ENCODE peak calls at places on chromosomes 3 and 15, in ten cellular contexts. K, F, W, V, U, I, Y, H, N and T are unnamed samples.

GRCh38 chr3:11575964-11576363 is 67.8 kb downstream of the VGLL4 start:
- DNase-seq in K (no peak), F (no peak), W (no peak), V (no peak), U (no peak), I (no peak), Y (no peak), H (no peak), N (no peak), T (no peak)

GRCh38 chr3:126343675-126344074 is 13.5 kb downstream of the KLF15 start:
- DNase-seq in K (no peak), F (no peak), W (no peak), V (no peak), U (no peak), I (no peak), Y (no peak), H (no peak), N (no peak), T (no peak)

GRCh38 chr3:86989611-86990010 is 1.3 kb downstream of the VGLL3 start:
- DNase-seq in K (no peak), F (no peak), W (no peak), V (no peak), U (no peak), I (no peak), Y (no peak), H (no peak), N (no peak), T (no peak)

GRCh38 chr3:32420138-32420981 is 28.7 kb downstream of the CMTM7 start:
- DNase-seq in K (peak), F (no peak), W (peak), V (no peak), U (no peak), I (peak), Y (peak), H (no peak), N (peak), T (no peak)

GRCh38 chr15:67826717-67827560 is 1.6 kb downstream of the SKOR1 start:
- DNase-seq in K (no peak), F (no peak), W (no peak), V (no peak), U (no peak), I (no peak), Y (peak), H (no peak), N (no peak), T (no peak)

GRCh38 chr3:1207904-1208303 is 115.1 kb downstream of the CNTN6 start:
- DNase-seq in K (no peak), F (no peak), W (no peak), V (no peak), U (no peak), I (no peak), Y (no peak), H (no peak), N (no peak), T (no peak)

GRCh38 chr3:47073685-47074084 is 90.2 kb downstream of the SETD2 start:
- DNase-seq in K (no peak), F (no peak), W (no peak), V (no peak), U (no peak), I (no peak), Y (no peak), H (no peak), N (no peak), T (no peak)

GRCh38 chr15:45185903-45186770 is 1.6 kb downstream of the SHF start:
- DNase-seq in K (no peak), F (no peak), W (no peak), V (no peak), U (no peak), I (peak), Y (no peak), H (no peak), N (no peak), T (no peak)

GRCh38 chr3:29281265-29282228 is 676 bp downstream of the RBMS3 start:
- DNase-seq in K (peak), F (no peak), W (peak), V (no peak), U (no peak), I (peak), Y (peak), H (no peak), N (no peak), T (no peak)

GRCh38 chr3:14524311-14524711 is 15.8 kb downstream of the GRIP2 start:
- DNase-seq in K (no peak), F (no peak), W (no peak), V (no peak), U (no peak), I (no peak), Y (no peak), H (no peak), N (no peak), T (no peak)

GRCh38 chr3:106193876-106194275 is 325.1 kb upstream of the CBLB start:
- DNase-seq in K (no peak), F (no peak), W (no peak), V (no peak), U (peak), I (peak), Y (no peak), H (no peak), N (no peak), T (no peak)

GRCh38 chr3:197117107-197117506 is 87.5 kb upstream of the MELTF start:
- DNase-seq in K (no peak), F (no peak), W (no peak), V (no peak), U (no peak), I (no peak), Y (no peak), H (no peak), N (no peak), T (no peak)

GRCh38 chr3:194956697-194957396 is 271.2 kb downstream of the FAM43A start:
- DNase-seq in K (no peak), F (no peak), W (no peak), V (no peak), U (no peak), I (no peak), Y (no peak), H (no peak), N (no peak), T (no peak)

GRCh38 chr15:68310178-68310810 is 32.7 kb downstream of the FEM1B start:
- DNase-seq in K (no peak), F (no peak), W (no peak), V (no peak), U (no peak), I (peak), Y (no peak), H (no peak), N (no peak), T (no peak)

GRCh38 chr3:100210777-100211145 is 50.0 kb upstream of the TBC1D23 start:
- DNase-seq in K (peak), F (no peak), W (no peak), V (peak), U (peak), I (peak), Y (no peak), H (no peak), N (peak), T (no peak)

GRCh38 chr15:76150971-76151598 is 91.3 kb downstream of the TMEM266 start:
- DNase-seq in K (peak), F (peak), W (peak), V (no peak), U (peak), I (peak), Y (peak), H (peak), N (peak), T (peak)

GRCh38 chr15:58303236-58303635 is 128.6 kb upstream of the LIPC start:
- DNase-seq in K (peak), F (no peak), W (no peak), V (no peak), U (no peak), I (no peak), Y (no peak), H (no peak), N (no peak), T (no peak)